ENCODE peak calls at places on chromosome 2, in seven cellular contexts. G is GM10248; L is HFFc6; R is fibroblast of lung; Y is nephron progenitor cell; A is CD8-positive, alpha-beta T cell; N is uterus. M is an unnamed sample.

GRCh38 chr2:176936410-176936809 is 276.2 kb upstream of the HNRNPA3 start:
- DNase-seq in G (no peak), L (no peak), R (no peak), Y (no peak), A (no peak), N (no peak), M (no peak)

GRCh38 chr2:14223576-14223975 is 408.9 kb upstream of the LRATD1 start:
- DNase-seq in G (no peak), L (no peak), R (no peak), Y (no peak), A (no peak), N (no peak), M (no peak)

GRCh38 chr2:96143231-96143847 is 1.9 kb downstream of the DUSP2 start:
- DNase-seq in G (no peak), L (no peak), R (no peak), Y (no peak), A (no peak), N (no peak), M (no peak)

GRCh38 chr2:207188601-207189000 is 22.9 kb upstream of the KLF7 start:
- DNase-seq in G (no peak), L (peak), R (peak), Y (no peak), A (no peak), N (no peak), M (peak)

GRCh38 chr2:2662847-2663356 is 331.8 kb upstream of the MYT1L start:
- DNase-seq in G (no peak), L (no peak), R (no peak), Y (no peak), A (no peak), N (no peak), M (no peak)

GRCh38 chr2:1004398-1004797 is 53.7 kb downstream of the SNTG2 start:
- DNase-seq in G (no peak), L (no peak), R (no peak), Y (no peak), A (no peak), N (no peak), M (no peak)

GRCh38 chr2:126527836-126528490 is 128.0 kb upstream of the GYPC start:
- DNase-seq in G (peak), L (peak), R (peak), Y (peak), A (peak), N (peak), M (no peak)

GRCh38 chr2:240131296-240131695 is 4.8 kb downstream of the COPS9 start:
- DNase-seq in G (no peak), L (no peak), R (no peak), Y (no peak), A (no peak), N (no peak), M (no peak)

GRCh38 chr2:88147145-88147544 is 19.3 kb upstream of the FABP1 start:
- DNase-seq in G (no peak), L (no peak), R (no peak), Y (no peak), A (no peak), N (no peak), M (no peak)

GRCh38 chr2:73952499-73953446 is 26.1 kb downstream of the DGUOK start:
- DNase-seq in G (no peak), L (peak), R (peak), Y (no peak), A (no peak), N (no peak), M (no peak)

GRCh38 chr2:104936504-104936903 is 82.6 kb downstream of the POU3F3 start:
- DNase-seq in G (no peak), L (no peak), R (no peak), Y (no peak), A (no peak), N (no peak), M (no peak)

GRCh38 chr2:104929663-104930062 is 75.7 kb downstream of the POU3F3 start:
- DNase-seq in G (no peak), L (no peak), R (no peak), Y (no peak), A (no peak), N (no peak), M (no peak)

GRCh38 chr2:104932243-104932642 is 78.3 kb downstream of the POU3F3 start:
- DNase-seq in G (no peak), L (no peak), R (no peak), Y (no peak), A (no peak), N (no peak), M (no peak)

GRCh38 chr2:104933518-104933917 is 79.6 kb downstream of the POU3F3 start:
- DNase-seq in G (no peak), L (no peak), R (no peak), Y (no peak), A (no peak), N (no peak), M (no peak)

GRCh38 chr2:104930739-104931138 is 76.8 kb downstream of the POU3F3 start:
- DNase-seq in G (no peak), L (no peak), R (no peak), Y (no peak), A (no peak), N (no peak), M (no peak)
- TF ChIP-seq CTCF in G (no peak), L (no peak), R (no peak), Y (no peak), A (no peak), N (no peak), M (no peak)

GRCh38 chr2:205704101-205704741 is 21.9 kb downstream of the NRP2 start:
- DNase-seq in G (no peak), L (no peak), R (peak), Y (no peak), A (no peak), N (no peak), M (no peak)
- TF ChIP-seq CTCF in G (no peak), L (no peak), R (no peak), Y (no peak), A (no peak), N (no peak), M (no peak)

DNA sequence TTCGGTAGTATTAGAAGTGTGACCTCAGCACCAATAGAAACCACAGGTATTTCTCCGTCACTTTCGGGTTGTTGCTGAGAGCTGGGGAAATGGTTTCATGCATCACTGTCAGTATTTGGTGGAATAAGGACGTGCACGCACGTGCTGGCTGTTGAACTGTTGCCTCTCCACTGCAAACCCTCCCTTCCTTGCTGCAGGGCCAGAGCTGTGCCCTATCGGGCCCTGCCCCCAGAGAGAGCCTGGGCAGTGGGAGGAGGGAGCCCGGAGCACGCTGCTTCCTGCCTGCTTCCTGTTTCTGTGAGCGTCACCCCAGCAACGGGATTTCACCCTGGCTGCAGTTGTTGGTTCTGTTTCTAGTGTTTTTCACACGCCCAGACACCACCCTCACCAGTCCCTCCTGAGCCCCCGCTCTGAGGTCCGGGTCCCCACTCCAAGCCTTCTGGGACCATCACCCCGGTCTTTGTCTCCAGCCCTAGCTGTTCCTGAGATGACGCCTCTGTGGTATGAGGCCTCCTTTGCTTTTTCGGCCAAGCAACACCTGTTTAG is 47.4 kb downstream of the LRRFIP1 start:
- DNase-seq in G (peak), L (peak), R (peak), Y (peak), A (peak), N (peak), M (peak)
- TF ChIP-seq CTCF in G (no peak), L (no peak), R (peak), Y (no peak), A (no peak), N (peak), M (no peak)

GRCh38 chr2:232111551-232111950 is 150.0 kb downstream of the DIS3L2 start:
- DNase-seq in G (no peak), L (no peak), R (no peak), Y (no peak), A (no peak), N (no peak), M (no peak)

GRCh38 chr2:232113821-232114220 is 152.3 kb downstream of the DIS3L2 start:
- DNase-seq in G (no peak), L (peak), R (peak), Y (no peak), A (no peak), N (no peak), M (no peak)

GRCh38 chr2:232116839-232117238 is 155.3 kb downstream of the DIS3L2 start:
- DNase-seq in G (no peak), L (no peak), R (no peak), Y (no peak), A (no peak), N (no peak), M (no peak)

GRCh38 chr2:232120911-232121310 is 159.4 kb downstream of the DIS3L2 start:
- DNase-seq in G (no peak), L (no peak), R (peak), Y (no peak), A (no peak), N (no peak), M (no peak)

GRCh38 chr2:232117413-232117812 is 155.9 kb downstream of the DIS3L2 start:
- DNase-seq in G (no peak), L (no peak), R (no peak), Y (no peak), A (no peak), N (no peak), M (no peak)
- TF ChIP-seq CTCF in G (no peak), L (no peak), R (no peak), Y (no peak), A (no peak), N (no peak), M (no peak)

GRCh38 chr2:186590538-186591441 is 934 bp downstream of the ITGAV start:
- DNase-seq in G (peak), L (peak), R (peak), Y (peak), A (peak), N (peak), M (no peak)

GRCh38 chr2:186592137-186592875 is 2.5 kb downstream of the ITGAV start:
- DNase-seq in G (no peak), L (no peak), R (peak), Y (no peak), A (no peak), N (no peak), M (no peak)

GRCh38 chr2:186588940-186589732 is 720 bp upstream of the ITGAV start:
- DNase-seq in G (no peak), L (no peak), R (no peak), Y (no peak), A (no peak), N (no peak), M (no peak)

GRCh38 chr2:186588421-186588820 is 1.4 kb upstream of the ITGAV start:
- DNase-seq in G (no peak), L (no peak), R (no peak), Y (no peak), A (no peak), N (no peak), M (no peak)

DNA sequence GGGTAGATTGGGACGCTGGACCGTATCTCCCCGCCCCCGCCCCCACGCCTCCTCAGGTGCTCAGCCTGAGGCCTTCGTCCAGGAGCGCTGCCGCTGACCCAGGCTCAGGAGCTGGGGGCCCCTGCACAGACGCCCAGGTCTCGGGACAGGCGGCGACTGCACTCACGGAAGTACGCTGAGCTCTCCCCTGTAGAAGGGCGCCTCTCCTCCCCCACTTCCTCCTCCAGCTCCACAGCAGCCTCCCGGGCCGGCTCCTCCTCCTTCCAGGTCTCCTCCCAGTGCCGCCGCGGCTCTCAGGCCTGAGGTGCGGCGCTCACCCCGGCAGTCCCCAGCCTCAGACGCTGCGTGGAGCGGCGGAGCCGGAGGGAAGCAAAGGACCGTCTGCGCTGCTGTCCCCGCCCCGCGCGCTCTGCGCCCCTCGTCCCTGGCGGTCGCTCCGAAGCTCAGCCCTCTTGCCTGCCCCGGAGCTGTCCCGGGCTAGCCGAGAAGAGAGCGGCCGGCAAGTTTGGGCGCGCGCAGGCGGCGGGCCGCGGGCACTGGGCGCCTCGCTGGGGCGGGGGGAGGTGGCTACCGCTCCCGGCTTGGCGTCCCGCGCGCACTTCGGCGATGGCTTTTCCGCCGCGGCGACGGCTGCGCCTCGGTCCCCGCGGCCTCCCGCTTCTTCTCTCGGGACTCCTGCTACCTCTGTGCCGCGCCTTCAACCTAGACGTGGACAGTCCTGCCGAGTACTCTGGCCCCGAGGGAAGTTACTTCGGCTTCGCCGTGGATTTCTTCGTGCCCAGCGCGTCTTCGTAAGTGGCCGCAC is at the start of gene ITGAV:
- DNase-seq in G (peak), L (peak), R (peak), Y (peak), A (peak), N (peak), M (peak)
- TF ChIP-seq CTCF in G (no peak), L (peak), R (no peak), Y (no peak), A (no peak), N (no peak), M (peak)

DNA sequence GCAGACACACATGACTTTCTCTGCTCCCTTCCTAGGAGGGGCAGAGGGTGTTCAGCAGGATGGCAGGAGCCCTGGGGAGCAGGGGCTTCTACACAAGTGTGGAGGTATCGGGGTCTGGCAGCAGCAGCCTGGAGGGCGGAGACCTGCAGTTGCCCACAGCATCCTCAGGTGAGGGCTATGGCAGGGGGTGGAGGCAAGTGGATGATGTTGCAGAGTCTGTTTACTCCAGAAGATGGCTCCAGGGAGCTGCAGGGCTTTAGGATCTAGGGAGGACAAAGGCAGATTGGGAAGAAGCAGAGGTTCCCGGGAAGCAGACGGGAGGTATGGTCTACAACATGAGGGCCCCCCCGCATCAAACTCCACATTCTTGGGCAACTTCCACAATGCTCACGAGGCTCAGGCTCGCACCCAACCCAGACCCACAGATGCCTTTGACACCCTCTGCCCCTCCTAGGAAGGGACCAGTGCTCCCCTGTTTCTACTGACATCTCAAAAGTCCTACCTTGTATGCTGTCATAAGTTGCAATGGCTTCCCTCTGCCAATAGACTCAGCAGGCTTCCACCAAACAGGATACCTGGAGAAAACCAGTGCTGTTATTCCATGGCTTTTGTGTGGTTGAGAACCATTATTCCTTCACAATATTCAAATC is 12.0 kb upstream of the ATP6V1C2 start:
- DNase-seq in G (no peak), L (peak), R (no peak), Y (peak), A (no peak), N (no peak), M (no peak)
- TF ChIP-seq CTCF in G (peak), L (peak), R (peak), Y (peak), A (no peak), N (no peak), M (peak)

DNA sequence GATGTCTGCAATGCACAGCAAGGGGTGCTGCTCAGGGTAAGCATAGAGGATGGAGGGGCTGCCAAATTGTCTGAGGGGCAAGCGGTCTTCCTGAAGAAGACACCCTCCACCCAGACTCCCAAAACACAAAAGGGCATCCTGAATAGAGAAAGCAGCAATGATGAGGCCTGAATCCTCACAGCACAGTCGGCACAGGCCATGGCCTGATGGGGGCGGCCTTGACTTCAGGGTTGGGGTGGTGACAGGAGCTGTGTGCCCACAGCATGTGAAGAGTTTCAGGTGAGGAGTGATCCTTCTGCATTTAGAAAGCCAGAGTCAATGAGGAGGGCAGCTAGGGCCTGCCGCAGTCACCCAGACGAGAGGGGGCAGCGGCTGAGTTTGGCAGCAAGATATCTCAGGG is 159.4 kb downstream of the GALNT14 start:
- DNase-seq in G (no peak), L (no peak), R (no peak), Y (no peak), A (no peak), N (no peak), M (no peak)
- TF ChIP-seq CTCF in G (no peak), L (no peak), R (no peak), Y (no peak), A (no peak), N (no peak), M (no peak)